ENCODE peak calls at places on chromosomes 4 and X, in five cellular contexts. O, L, A, K and B are unnamed samples.
A peak's percentile ranks its signal among the peaks of the same experiment; 100 is the strongest.

GRCh38 chr4:37760840-37761239 is 65.6 kb upstream of the PGM2 start:
- DNase-seq in O (no peak), L (no peak), A (no peak), K (no peak), B (no peak)

GRCh38 chr4:162849922-162850321 is 316.8 kb downstream of the NAF1 start:
- DNase-seq in O (no peak), L (no peak), A (no peak), K (no peak), B (no peak)

GRCh38 chrX:136251042-136251991 is at the start of gene MAP7D3:
- DNase-seq in O (no peak), L (peak; percentile 50), A (peak; percentile 54), K (peak; percentile 81), B (no peak)

GRCh38 chr4:3473251-3473942 is 10.3 kb downstream of the DOK7 start:
- DNase-seq in O (no peak), L (peak; percentile 6), A (no peak), K (no peak), B (no peak)

GRCh38 chr4:18689308-18689915 is 667.9 kb upstream of the LCORL start:
- DNase-seq in O (peak; percentile 28), L (peak; percentile 57), A (peak; percentile 2), K (no peak), B (peak; percentile 7)

GRCh38 chr4:121192500-121192899 is 28.4 kb upstream of the TNIP3 start:
- DNase-seq in O (peak; percentile 15), L (peak; percentile 13), A (no peak), K (no peak), B (no peak)

GRCh38 chrX:13101439-13102139 is 57.2 kb upstream of the FAM9C start:
- DNase-seq in O (peak; percentile 66), L (no peak), A (no peak), K (peak; percentile 71), B (peak; percentile 69)

GRCh38 chr4:168845897-168846296 is 164.2 kb downstream of the CBR4 start:
- DNase-seq in O (no peak), L (no peak), A (no peak), K (no peak), B (no peak)

GRCh38 chrX:14028473-14028872 is 1.2 kb downstream of the GEMIN8 start:
- DNase-seq in O (no peak), L (no peak), A (no peak), K (no peak), B (no peak)

GRCh38 chr4:139054791-139055376 is 39.3 kb downstream of the NOCT start:
- DNase-seq in O (no peak), L (no peak), A (no peak), K (no peak), B (no peak)

GRCh38 chr4:81984746-81985145 is 389.0 kb downstream of the HNRNPD start:
- DNase-seq in O (no peak), L (no peak), A (no peak), K (no peak), B (no peak)

GRCh38 chr4:86595426-86595805 is 1.3 kb downstream of the PTPN13 start:
- DNase-seq in O (no peak), L (peak; percentile 26), A (no peak), K (no peak), B (no peak)

GRCh38 chr4:83284161-83285021 is at the start of gene COQ2:
- DNase-seq in O (peak; percentile 60), L (peak; percentile 95), A (peak; percentile 93), K (peak; percentile 99), B (peak; percentile 76)

GRCh38 chr4:88033309-88033708 is 25.9 kb downstream of the PKD2 start:
- DNase-seq in O (peak; percentile 18), L (peak; percentile 43), A (no peak), K (no peak), B (no peak)

GRCh38 chrX:132615396-132616131 is 126.7 kb upstream of the MBNL3 start:
- DNase-seq in O (no peak), L (peak; percentile 56), A (peak; percentile 21), K (no peak), B (no peak)

GRCh38 chr4:70734971-70735370 is 13.2 kb downstream of the RUFY3 start:
- DNase-seq in O (no peak), L (no peak), A (no peak), K (no peak), B (no peak)

GRCh38 chr4:20506827-20507226 is 193.4 kb upstream of the PACRGL start:
- DNase-seq in O (no peak), L (no peak), A (no peak), K (no peak), B (no peak)

GRCh38 chr4:38046735-38047487 is 86.7 kb downstream of the PTTG2 start:
- DNase-seq in O (no peak), L (no peak), A (no peak), K (no peak), B (no peak)

GRCh38 chr4:144645102-144645469 is 870 bp upstream of the HHIP start:
- DNase-seq in O (no peak), L (peak; percentile 19), A (no peak), K (peak; percentile 77), B (no peak)

GRCh38 chr4:41935652-41936021 is 408 bp downstream of the TMEM33 start:
- DNase-seq in O (no peak), L (no peak), A (no peak), K (no peak), B (no peak)

GRCh38 chrX:111615227-111615626 is 65.7 kb upstream of the ALG13 start:
- DNase-seq in O (no peak), L (no peak), A (no peak), K (no peak), B (no peak)

GRCh38 chrX:150207733-150208132 is 155.4 kb upstream of the MAMLD1 start:
- DNase-seq in O (no peak), L (no peak), A (no peak), K (no peak), B (no peak)

GRCh38 chrX:55908685-55909212 is 191.2 kb downstream of the RRAGB start:
- DNase-seq in O (no peak), L (no peak), A (no peak), K (peak; percentile 30), B (no peak)

GRCh38 chrX:136162827-136163427 is 15.6 kb downstream of the FHL1 start:
- DNase-seq in O (peak; percentile 20), L (peak; percentile 66), A (no peak), K (no peak), B (no peak)

GRCh38 chr4:151315212-151315886 is 10.1 kb downstream of the SH3D19 start:
- DNase-seq in O (peak; percentile 48), L (no peak), A (no peak), K (no peak), B (no peak)

GRCh38 chr4:144712775-144713174 is 66.8 kb downstream of the HHIP start:
- DNase-seq in O (no peak), L (no peak), A (no peak), K (no peak), B (no peak)

GRCh38 chrX:149982310-149982709 is 44.0 kb upstream of the EOLA2 start:
- DNase-seq in O (no peak), L (no peak), A (no peak), K (no peak), B (no peak)

GRCh38 chr4:147749811-147750321 is 18.0 kb downstream of the ARHGAP10 start:
- DNase-seq in O (no peak), L (no peak), A (no peak), K (no peak), B (no peak)

GRCh38 chr4:114494257-114494803 is 104.3 kb upstream of the UGT8 start:
- DNase-seq in O (no peak), L (no peak), A (no peak), K (no peak), B (no peak)

GRCh38 chr4:27474691-27475090 is 614.0 kb downstream of the STIM2 start:
- DNase-seq in O (no peak), L (no peak), A (no peak), K (no peak), B (no peak)

DNA sequence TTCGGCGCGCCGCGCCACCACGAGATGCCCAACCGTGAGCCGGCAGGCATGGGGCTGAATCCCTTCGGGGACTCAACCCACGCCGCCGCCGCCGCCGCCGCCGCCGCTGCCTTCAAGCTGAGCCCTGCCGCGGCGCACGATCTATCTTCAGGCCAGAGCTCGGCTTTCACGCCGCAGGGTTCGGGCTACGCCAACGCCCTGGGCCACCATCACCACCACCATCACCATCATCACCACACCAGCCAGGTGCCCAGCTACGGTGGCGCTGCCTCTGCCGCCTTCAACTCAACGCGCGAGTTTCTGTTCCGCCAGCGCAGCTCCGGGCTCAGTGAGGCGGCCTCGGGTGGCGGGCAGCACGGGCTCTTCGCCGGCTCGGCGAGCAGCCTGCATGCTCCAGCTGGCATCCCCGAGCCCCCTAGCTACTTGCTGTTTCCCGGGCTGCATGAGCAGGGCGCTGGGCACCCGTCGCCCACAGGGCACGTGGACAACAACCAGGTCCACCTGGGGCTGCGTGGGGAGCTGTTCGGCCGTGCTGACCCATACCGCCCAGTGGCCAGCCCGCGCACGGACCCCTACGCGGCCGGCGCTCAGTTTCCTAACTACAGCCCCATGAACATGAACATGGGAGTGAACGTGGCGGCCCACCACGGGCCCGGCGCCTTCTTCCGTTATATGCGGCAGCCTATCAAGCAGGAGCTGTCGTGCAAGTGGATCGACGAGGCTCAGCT is 983 bp downstream of the ZIC3 start:
- DNase-seq in O (no peak), L (no peak), A (no peak), K (no peak), B (no peak)
- H3K4me3 ChIP-seq in O (no peak overlapping the region), L (no peak overlapping the region), A (peak overlapping the region; percentile 11), K (no peak overlapping the region), B (no peak overlapping the region)

DNA sequence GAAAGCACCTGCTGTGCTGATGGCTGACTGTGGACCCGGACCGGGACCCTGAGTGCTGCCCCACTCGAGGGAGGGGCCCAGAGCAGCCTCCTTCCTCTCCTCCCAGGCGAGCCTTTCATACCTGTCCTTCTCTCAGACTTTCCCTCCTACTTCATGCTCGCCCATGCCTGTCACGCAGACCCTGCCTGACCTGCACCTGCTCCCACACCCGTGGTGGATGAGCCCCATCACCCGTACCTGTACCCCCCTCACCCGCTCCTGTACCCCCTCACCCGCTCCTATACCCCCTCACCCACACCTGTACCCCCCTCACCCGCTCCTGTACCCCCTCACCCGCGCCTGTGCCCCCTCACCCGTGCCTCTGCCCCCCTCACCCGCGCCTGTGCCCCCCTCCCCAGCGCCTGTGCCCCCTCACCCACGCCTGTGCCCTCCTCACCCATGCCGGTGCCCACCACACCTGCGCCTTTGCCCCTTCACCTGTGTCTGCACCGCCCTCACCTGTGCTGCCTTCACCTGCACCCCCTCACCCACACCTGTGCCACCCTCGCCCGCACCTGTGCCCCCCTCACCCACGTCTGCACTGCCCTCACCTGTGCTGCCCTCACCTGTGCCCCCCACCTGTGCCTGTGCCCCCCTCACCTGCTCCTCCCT is 5.8 kb downstream of the MAEA start:
- DNase-seq in O (no peak), L (no peak), A (no peak), K (no peak), B (no peak)
- H3K36me3 ChIP-seq in O (peaks cover 3% of the 10 kb centered on the region), L (peaks cover 76% of the 10 kb centered on the region), A (peaks cover 5% of the 10 kb centered on the region), K (peaks cover 36% of the 10 kb centered on the region), B (peaks cover 2% of the 10 kb centered on the region)

GRCh38 chrX:86805241-86805640 is 657.0 kb downstream of the DACH2 start:
- DNase-seq in O (no peak), L (no peak), A (no peak), K (no peak), B (no peak)

GRCh38 chrX:86806786-86807185 is 658.5 kb downstream of the DACH2 start:
- DNase-seq in O (peak; percentile 15), L (peak; percentile 35), A (no peak), K (no peak), B (no peak)
- TF ChIP-seq CTCF in O (peak; percentile 43), L (peak; percentile 76), A (no peak), K (peak; percentile 14), B (peak; percentile 58)

DNA sequence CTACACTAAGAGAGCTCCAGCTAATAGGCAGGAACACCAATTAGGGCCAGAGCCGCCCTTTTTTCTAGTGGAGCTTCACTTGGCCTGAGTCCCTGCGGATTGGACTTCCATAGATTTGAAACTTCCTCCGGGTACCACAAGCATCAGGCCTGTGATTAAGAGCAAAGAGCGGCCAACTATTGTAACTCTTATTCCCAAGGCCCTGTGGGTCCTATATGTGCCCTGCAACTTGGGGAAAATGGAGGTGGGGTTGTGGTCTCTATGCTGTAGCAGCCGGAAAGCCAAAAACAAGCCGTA is at the start of gene NCBP2L:
- DNase-seq in O (no peak), L (no peak), A (no peak), K (no peak), B (no peak)
- H3K4me3 ChIP-seq in O (peak within 1 kb of the TSS; percentile 71), L (no peak within 1 kb of the TSS), A (peak within 1 kb of the TSS; percentile 70), K (peak within 1 kb of the TSS; percentile 60), B (peak within 1 kb of the TSS; percentile 17)